ENCODE peak calls at places on chromosomes 12 and 14, in eight cellular contexts. O, H, Y, B, E, K, G and S are unnamed samples.

GRCh38 chr12:75438052-75438754 is 42.4 kb upstream of the GLIPR1 start:
- DNase-seq in O (no peak), H (no peak), Y (no peak), B (no peak), E (no peak), K (no peak), G (no peak), S (no peak)

GRCh38 chr14:22492601-22493000 is 96.4 kb downstream of the DAD1 start:
- DNase-seq in O (no peak), H (no peak), Y (no peak), B (no peak), E (no peak), K (no peak), G (no peak), S (no peak)

GRCh38 chr12:28955491-28955890 is 193.6 kb upstream of the FAR2 start:
- DNase-seq in O (no peak), H (no peak), Y (peak; percentile 45), B (no peak), E (no peak), K (no peak), G (no peak), S (no peak)

GRCh38 chr12:130916251-130916911 is 37.3 kb upstream of the ADGRD1 start:
- DNase-seq in O (peak; percentile 74), H (peak; percentile 42), Y (peak; percentile 28), B (peak; percentile 78), E (peak; percentile 75), K (peak; percentile 69), G (peak; percentile 21), S (peak; percentile 82)

GRCh38 chr12:576613-577110 is 86.6 kb downstream of the NINJ2 start:
- DNase-seq in O (no peak), H (no peak), Y (no peak), B (no peak), E (no peak), K (no peak), G (no peak), S (no peak)

GRCh38 chr12:109127533-109128242 is 11.3 kb downstream of the ACACB start:
- DNase-seq in O (no peak), H (no peak), Y (no peak), B (no peak), E (no peak), K (no peak), G (no peak), S (no peak)

GRCh38 chr12:26869908-26870459 is 37.0 kb upstream of the ITPR2 start:
- DNase-seq in O (no peak), H (no peak), Y (no peak), B (no peak), E (no peak), K (no peak), G (no peak), S (no peak)

GRCh38 chr12:50061946-50062725 is 4.7 kb downstream of the ASIC1 start:
- DNase-seq in O (no peak), H (no peak), Y (peak; percentile 19), B (no peak), E (no peak), K (no peak), G (no peak), S (no peak)

GRCh38 chr12:111330800-111331752 is 37.8 kb downstream of the PHETA1 start:
- DNase-seq in O (peak; percentile 74), H (peak; percentile 59), Y (peak; percentile 24), B (peak; percentile 68), E (no peak), K (no peak), G (no peak), S (no peak)

GRCh38 chr12:82120901-82121300 is 237.3 kb downstream of the CCDC59 start:
- DNase-seq in O (no peak), H (no peak), Y (no peak), B (no peak), E (no peak), K (no peak), G (no peak), S (no peak)

GRCh38 chr14:76085358-76085757 is 66.4 kb upstream of the GPATCH2L start:
- DNase-seq in O (no peak), H (no peak), Y (no peak), B (no peak), E (no peak), K (no peak), G (no peak), S (no peak)
- TF ChIP-seq USF2 in O (no peak), H (no peak), Y (no peak), B (no peak), E (no peak), K (no peak), G (no peak), S (no peak)

DNA sequence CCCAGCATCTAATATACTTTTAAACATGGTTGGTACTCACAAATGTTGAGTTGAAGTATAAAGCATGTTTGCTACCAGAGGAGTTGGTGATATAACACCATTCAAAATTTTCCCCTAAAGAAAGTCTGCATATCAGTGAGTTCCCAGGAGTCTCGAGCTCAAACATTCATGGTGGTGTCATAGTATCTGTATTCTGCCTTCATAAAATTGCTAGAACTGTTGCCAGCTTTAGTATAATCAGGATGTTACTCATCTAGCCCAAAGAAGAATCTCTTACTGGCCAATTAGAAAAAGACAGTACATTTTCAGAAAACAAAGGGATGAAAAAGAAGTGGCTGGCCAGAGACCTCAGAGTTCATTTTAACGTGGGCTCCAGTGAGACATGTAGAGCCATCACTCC is 374.7 kb downstream of the KCNH5 start:
- DNase-seq in O (no peak), H (no peak), Y (peak; percentile 84), B (no peak), E (no peak), K (no peak), G (no peak), S (no peak)
- TF ChIP-seq USF2 in O (no peak), H (no peak), Y (no peak), B (no peak), E (no peak), K (no peak), G (no peak), S (no peak)

DNA sequence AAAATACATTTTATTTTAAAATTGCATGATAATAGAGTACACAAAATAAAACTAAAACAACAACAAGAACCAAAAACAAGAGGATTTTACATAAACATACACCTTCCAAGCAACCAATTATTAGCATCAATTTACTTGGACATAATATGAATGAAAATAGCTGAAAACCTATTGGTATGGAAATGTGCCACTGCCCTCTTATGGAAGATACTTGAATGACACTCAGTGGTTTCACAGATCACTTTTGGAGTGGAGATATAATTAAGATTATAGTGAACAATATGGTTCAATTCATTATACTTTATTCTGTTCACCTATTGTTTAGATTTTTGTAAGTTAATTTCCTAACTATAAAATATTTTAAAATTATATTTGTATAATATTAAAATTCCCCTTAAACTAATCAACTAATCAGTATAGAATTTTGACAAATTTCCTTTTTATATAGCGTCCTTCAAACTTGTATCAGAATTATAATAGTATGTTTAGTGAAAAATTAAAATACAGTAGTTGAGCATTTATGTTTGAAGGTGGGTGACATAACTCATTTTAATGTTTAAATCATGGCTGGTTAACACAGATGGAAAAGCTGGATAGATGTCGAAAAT is 70.1 kb downstream of the SLC6A15 start:
- DNase-seq in O (peak; percentile 51), H (peak; percentile 16), Y (peak; percentile 51), B (peak; percentile 23), E (no peak), K (no peak), G (no peak), S (peak; percentile 32)
- TF ChIP-seq USF2 in O (no peak), H (no peak), Y (no peak), B (no peak), E (no peak), K (no peak), G (no peak), S (no peak)

DNA sequence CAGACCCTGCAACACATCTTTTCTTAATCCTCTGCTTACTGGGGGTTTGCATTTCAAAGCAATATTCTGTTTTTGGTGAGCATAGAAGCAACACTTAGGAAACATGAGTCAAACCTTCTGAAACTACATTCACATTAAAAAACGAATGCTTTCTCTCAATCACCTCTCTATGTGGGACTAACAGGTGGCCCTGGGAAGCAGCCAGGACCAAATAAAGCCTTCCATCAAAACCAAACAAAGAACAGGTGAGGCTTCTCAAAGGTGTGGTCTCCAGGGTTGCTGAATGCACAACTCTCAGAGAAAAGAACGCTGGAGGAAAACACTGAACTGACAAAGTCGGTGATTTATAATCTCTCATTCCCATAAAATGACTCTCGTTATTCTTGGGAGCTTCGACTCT is 262.2 kb upstream of the TMPO start:
- DNase-seq in O (no peak), H (no peak), Y (no peak), B (no peak), E (no peak), K (no peak), G (no peak), S (no peak)
- TF ChIP-seq USF2 in O (no peak), H (no peak), Y (no peak), B (no peak), E (no peak), K (no peak), G (no peak), S (no peak)

GRCh38 chr12:14768823-14769405 is 34.4 kb downstream of the WBP11 start:
- DNase-seq in O (peak; percentile 33), H (no peak), Y (peak; percentile 44), B (no peak), E (peak; percentile 50), K (peak; percentile 15), G (peak; percentile 30), S (no peak)
- TF ChIP-seq USF2 in O (no peak), H (no peak), Y (no peak), B (no peak), E (no peak), K (no peak), G (no peak), S (no peak)

DNA sequence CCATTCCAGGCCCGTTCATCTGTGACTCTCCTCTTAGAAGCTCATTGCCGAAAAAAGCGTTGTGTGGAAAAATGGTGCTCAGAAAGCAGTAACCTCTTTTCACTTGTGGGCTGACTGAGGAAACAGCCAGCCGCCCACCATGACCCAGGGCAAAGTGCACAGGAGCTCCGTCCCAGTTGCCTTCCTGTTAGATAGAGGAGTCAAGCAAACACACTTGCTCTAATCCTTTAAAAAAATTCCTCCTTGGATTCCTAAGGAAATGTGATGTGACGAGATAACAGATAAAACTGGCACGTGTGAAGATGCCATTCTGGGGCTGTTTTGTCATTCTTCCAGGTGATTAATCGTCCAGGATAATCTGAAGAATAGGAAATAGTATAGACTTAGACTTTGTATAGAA is 396.8 kb upstream of the DDHD1 start:
- DNase-seq in O (no peak), H (no peak), Y (no peak), B (no peak), E (no peak), K (no peak), G (no peak), S (no peak)
- TF ChIP-seq USF2 in O (no peak), H (no peak), Y (no peak), B (no peak), E (no peak), K (no peak), G (no peak), S (no peak)

GRCh38 chr12:107091989-107092641 is 1.2 kb downstream of the CRY1 start:
- DNase-seq in O (peak; percentile 98), H (peak; percentile 86), Y (peak; percentile 97), B (peak; percentile 84), E (no peak), K (no peak), G (peak; percentile 21), S (peak; percentile 57)
- TF ChIP-seq USF2 in O (no peak), H (no peak), Y (no peak), B (no peak), E (no peak), K (no peak), G (no peak), S (no peak)

GRCh38 chr14:36105401-36105800 is 71.1 kb downstream of the PTCSC3 start:
- DNase-seq in O (peak; percentile 14), H (peak; percentile 21), Y (no peak), B (peak; percentile 9), E (peak; percentile 53), K (peak; percentile 21), G (no peak), S (no peak)
- TF ChIP-seq USF2 in O (no peak), H (no peak), Y (no peak), B (no peak), E (no peak), K (no peak), G (no peak), S (no peak)